ENCODE peak calls at places on chromosomes 2 and 18, in six cellular contexts. E is mesothelial cell of epicardium, I is M059J, B is SK-MEL-5, J is lung, Q is SW 1271. Z is an unnamed sample.

GRCh38 chr2:137947714-137948336 is 16.4 kb upstream of the HNMT start:
- DNase-seq in E (peak; percentile 60), I (peak; percentile 69), B (peak; percentile 82), J (peak; percentile 61), Q (peak; percentile 56), Z (no peak)

GRCh38 chr2:201357216-201357615 is at the start of gene FLACC1:
- DNase-seq in E (no peak), I (peak; percentile 93), B (peak; percentile 96), J (peak; percentile 50), Q (peak; percentile 57), Z (no peak)

GRCh38 chr18:8661754-8662573 is 43.4 kb upstream of the MTCL1 start:
- DNase-seq in E (no peak), I (peak; percentile 83), B (no peak), J (no peak), Q (peak; percentile 2), Z (no peak)

GRCh38 chr2:232026941-232027340 is 65.4 kb downstream of the DIS3L2 start:
- DNase-seq in E (no peak), I (no peak), B (no peak), J (no peak), Q (no peak), Z (no peak)

GRCh38 chr2:171272039-171272438 is 111.3 kb upstream of the TLK1 start:
- DNase-seq in E (no peak), I (peak; percentile 96), B (peak; percentile 23), J (peak; percentile 76), Q (peak; percentile 77), Z (no peak)

GRCh38 chr18:8196238-8196637 is 413.0 kb upstream of the RAB12 start:
- DNase-seq in E (no peak), I (no peak), B (no peak), J (no peak), Q (no peak), Z (no peak)

GRCh38 chr18:78717766-78718150 is 261.9 kb upstream of the SALL3 start:
- DNase-seq in E (no peak), I (no peak), B (no peak), J (no peak), Q (no peak), Z (no peak)

GRCh38 chr2:164302786-164303185 is 318.5 kb downstream of the GRB14 start:
- DNase-seq in E (no peak), I (no peak), B (no peak), J (no peak), Q (no peak), Z (no peak)

GRCh38 chr2:236568068-236568921 is 1.3 kb upstream of the ACKR3 start:
- DNase-seq in E (peak; percentile 67), I (no peak), B (no peak), J (peak; percentile 43), Q (no peak), Z (no peak)

GRCh38 chr2:222670191-222671038 is 1.0 kb upstream of the MOGAT1 start:
- DNase-seq in E (no peak), I (no peak), B (no peak), J (no peak), Q (no peak), Z (no peak)

GRCh38 chr2:196162586-196163180 is 8.7 kb downstream of the STK17B start:
- DNase-seq in E (no peak), I (no peak), B (no peak), J (no peak), Q (no peak), Z (no peak)

GRCh38 chr2:20563833-20564232 is 87.1 kb downstream of the HS1BP3 start:
- DNase-seq in E (no peak), I (peak; percentile 84), B (no peak), J (no peak), Q (no peak), Z (peak; percentile 53)

GRCh38 chr2:180790891-180791290 is 189.5 kb upstream of the UBE2E3 start:
- DNase-seq in E (no peak), I (no peak), B (no peak), J (no peak), Q (no peak), Z (no peak)

GRCh38 chr2:20422679-20423271 is 24.1 kb upstream of the RHOB start:
- DNase-seq in E (no peak), I (no peak), B (peak; percentile 58), J (no peak), Q (no peak), Z (no peak)

GRCh38 chr2:237920673-237921072 is 46.1 kb upstream of the UBE2F start:
- DNase-seq in E (no peak), I (no peak), B (no peak), J (no peak), Q (no peak), Z (no peak)

GRCh38 chr2:50491541-50492114 is 540.3 kb downstream of the NRXN1 start:
- DNase-seq in E (no peak), I (peak; percentile 5), B (peak; percentile 57), J (no peak), Q (peak; percentile 31), Z (no peak)

GRCh38 chr2:101120124-101120996 is 30.8 kb downstream of the TBC1D8 start:
- DNase-seq in E (no peak), I (peak; percentile 96), B (peak; percentile 89), J (peak; percentile 85), Q (peak; percentile 89), Z (no peak)